ENCODE peak calls at places on chromosomes 3 and 15, in four cellular contexts. E is anterior cingulate cortex, P is GM12864, Y is fibroblast of pulmonary artery. H is an unnamed sample.

GRCh38 chr3:51944541-51945021 is 2.4 kb downstream of the PARP3 start:
- DNase-seq in E (no peak), P (no peak), Y (no peak), H (no peak)

GRCh38 chr3:140586311-140586710 is 91.6 kb upstream of the TRIM42 start:
- DNase-seq in E (no peak), P (no peak), Y (no peak), H (no peak)

GRCh38 chr3:14237431-14237830 is 58.8 kb downstream of the LSM3 start:
- DNase-seq in E (no peak), P (no peak), Y (no peak), H (no peak)

GRCh38 chr3:158347966-158348365 is 223.0 kb upstream of the MLF1 start:
- DNase-seq in E (no peak), P (no peak), Y (peak), H (peak)

GRCh38 chr15:78329625-78330024 is 10.5 kb upstream of the CRABP1 start:
- DNase-seq in E (no peak), P (no peak), Y (no peak), H (no peak)

GRCh38 chr15:38002883-38003477 is 68.5 kb downstream of the TMCO5A start:
- DNase-seq in E (no peak), P (peak), Y (peak), H (peak)

GRCh38 chr15:41620536-41621199 is 39.5 kb upstream of the MGA start:
- DNase-seq in E (peak), P (no peak), Y (no peak), H (no peak)

GRCh38 chr3:61819861-61820260 is 258.5 kb downstream of the PTPRG start:
- DNase-seq in E (no peak), P (no peak), Y (no peak), H (no peak)

H was measured in adipocyte.